ENCODE peak calls at places on chromosomes 6 and 20, in eight cellular contexts. N is tibial artery; K is right lobe of liver; V is A549; X is PC-3; W is lung; S is CD8-positive, alpha-beta T cell; C is AG10803. I is an unnamed sample.

GRCh38 chr6:70371454-70372105 is 41.7 kb upstream of the FAM135A start:
- DNase-seq in C (peak; percentile 68), X (peak; percentile 92), V (peak; percentile 72), W (no peak), N (no peak), S (no peak), K (no peak), I (peak; percentile 88)

GRCh38 chr6:89604662-89605061 is 33.9 kb downstream of the LYRM2 start:
- DNase-seq in K (no peak), C (no peak), W (no peak), X (no peak), N (no peak), S (no peak), V (no peak), I (no peak)

GRCh38 chr6:5287205-5287965 is 26.1 kb downstream of the FARS2 start:
- DNase-seq in V (no peak), S (no peak), N (no peak), W (no peak), C (peak; percentile 76), K (no peak), X (peak; percentile 61), I (peak; percentile 79)

GRCh38 chr6:32416031-32416430 is 9.1 kb upstream of the BTNL2 start:
- DNase-seq in K (no peak), C (no peak), S (no peak), W (no peak), X (no peak), N (no peak), V (no peak), I (no peak)

GRCh38 chr6:147999001-147999540 is 343.6 kb upstream of the SASH1 start:
- DNase-seq in N (no peak), V (no peak), X (no peak), W (no peak), K (no peak), S (no peak), C (no peak), I (no peak)

GRCh38 chr6:143021543-143021942 is 39.1 kb upstream of the AIG1 start:
- DNase-seq in W (no peak), C (no peak), K (no peak), X (no peak), V (no peak), S (no peak), N (no peak), I (no peak)

GRCh38 chr6:15389759-15390723 is 144.2 kb downstream of the JARID2 start:
- DNase-seq in V (peak; percentile 32), W (no peak), C (peak; percentile 40), S (no peak), X (peak; percentile 49), K (no peak), N (no peak), I (peak; percentile 70)

GRCh38 chr20:59164681-59165388 is 1.2 kb downstream of the ZNF831 start:
- DNase-seq in C (no peak), K (no peak), X (no peak), N (no peak), W (no peak), S (no peak), V (no peak), I (no peak)

GRCh38 chr6:154653385-154653784 is 79.8 kb upstream of the SCAF8 start:
- DNase-seq in N (no peak), S (no peak), W (no peak), K (no peak), V (no peak), X (no peak), C (peak; percentile 10), I (peak; percentile 49)

GRCh38 chr20:36745234-36745926 is 510 bp downstream of the NDRG3 start:
- DNase-seq in W (peak; percentile 33), K (peak; percentile 68), V (peak; percentile 16), N (no peak), X (no peak), C (no peak), S (no peak), I (no peak)

GRCh38 chr6:83592770-83593394 is 80.5 kb downstream of the PRSS35 start:
- DNase-seq in C (peak; percentile 13), N (no peak), X (peak; percentile 38), S (no peak), W (no peak), K (no peak), V (peak; percentile 52), I (peak; percentile 28)

GRCh38 chr6:36285187-36285612 is 15.3 kb downstream of the PNPLA1 start:
- DNase-seq in X (no peak), S (no peak), K (no peak), N (no peak), V (no peak), C (no peak), W (no peak), I (no peak)

GRCh38 chr20:3119044-3119443 is 34.5 kb upstream of the AVP start:
- DNase-seq in X (no peak), N (no peak), W (no peak), C (no peak), K (no peak), V (no peak), S (no peak), I (no peak)

GRCh38 chr6:37089783-37090182 is 80.2 kb upstream of the PIM1 start:
- DNase-seq in V (no peak), X (no peak), S (no peak), C (no peak), W (no peak), K (no peak), N (no peak), I (no peak)

GRCh38 chr6:83429269-83429668 is 1.6 kb downstream of the ME1 start:
- DNase-seq in K (no peak), S (no peak), N (no peak), W (no peak), C (no peak), V (no peak), X (peak; percentile 17), I (no peak)

GRCh38 chr6:159203304-159204005 is 34.3 kb downstream of the FNDC1 start:
- DNase-seq in V (no peak), C (peak; percentile 98), K (no peak), X (peak; percentile 4), N (peak; percentile 64), W (no peak), S (no peak), I (peak; percentile 75)

GRCh38 chr6:44030812-44031454 is 96.3 kb downstream of the MRPL14 start:
- DNase-seq in N (no peak), C (no peak), X (no peak), W (no peak), V (no peak), S (no peak), K (peak; percentile 30), I (no peak)

GRCh38 chr6:53330137-53330536 is 18.6 kb downstream of the ELOVL5 start:
- DNase-seq in C (no peak), S (no peak), N (no peak), W (no peak), V (no peak), X (peak; percentile 21), K (no peak), I (no peak)

GRCh38 chr6:5135783-5136376 is 50.7 kb downstream of the PPP1R3G start:
- DNase-seq in C (no peak), N (no peak), S (no peak), K (no peak), V (peak; percentile 49), X (peak; percentile 56), W (no peak), I (peak; percentile 52)

GRCh38 chr6:82131441-82131840 is 116.1 kb downstream of the IBTK start:
- DNase-seq in V (no peak), X (no peak), C (no peak), W (no peak), S (no peak), N (no peak), K (no peak), I (no peak)

DNA sequence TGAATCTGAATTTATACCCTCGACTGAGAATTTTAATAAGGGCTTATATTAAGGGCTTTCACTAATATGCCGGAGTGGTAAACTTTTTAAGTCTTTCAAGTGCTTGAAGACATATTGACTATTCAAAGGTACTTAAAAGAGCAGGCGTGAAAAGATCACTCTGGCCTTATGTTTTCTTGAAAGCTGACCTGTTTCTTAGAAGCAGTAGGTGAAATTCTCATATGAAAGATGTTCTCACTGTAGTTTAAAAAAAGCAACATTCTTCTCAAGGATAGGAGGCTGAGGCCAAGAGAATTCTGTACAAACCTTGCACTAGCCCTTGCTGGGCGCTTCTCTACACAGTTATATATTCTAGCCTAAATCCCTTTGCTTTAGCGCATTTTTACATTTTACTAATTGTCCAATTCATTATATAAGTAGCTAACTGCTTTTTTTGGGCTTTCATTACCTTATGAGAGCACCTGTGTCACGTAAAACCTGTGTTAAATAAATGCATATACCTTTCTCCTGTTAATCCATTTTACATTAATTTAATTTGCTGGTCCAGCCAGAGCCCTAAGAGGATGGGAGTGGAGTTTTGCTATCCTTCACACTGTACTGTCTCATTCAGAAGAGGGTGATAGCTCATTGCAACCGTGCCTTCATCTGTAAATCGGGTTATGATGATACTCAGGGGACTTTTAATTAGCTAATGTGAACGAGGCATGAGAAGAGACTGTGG is 59.6 kb upstream of the HFE start:
- DNase-seq in S (no peak), X (no peak), C (no peak), N (no peak), W (no peak), K (no peak), V (no peak), I (no peak)
- TF ChIP-seq CTCF in S (no peak), X (no peak), C (no peak), N (no peak), W (no peak), K (no peak), V (no peak), I (no peak)

GRCh38 chr20:18698735-18699380 is 111.0 kb downstream of the DTD1 start:
- DNase-seq in S (no peak), X (no peak), W (no peak), C (no peak), N (no peak), K (no peak), V (no peak), I (no peak)
- H3K4me3 ChIP-seq in S (no peak overlapping the region), X (no peak overlapping the region), W (no peak overlapping the region), C (no peak overlapping the region), N (no peak overlapping the region), K (no peak overlapping the region), V (no peak overlapping the region), I (no peak overlapping the region)

GRCh38 chr6:112163295-112164257 is 76.2 kb downstream of the FAM229B start:
- DNase-seq in S (peak; percentile 52), C (peak; percentile 26), N (peak; percentile 48), W (peak; percentile 68), V (peak; percentile 45), K (peak; percentile 75), X (peak; percentile 64), I (peak; percentile 42)
- TF ChIP-seq CTCF in S (peak; percentile 87), C (peak; percentile 65), N (peak; percentile 52), W (peak; percentile 67), V (peak; percentile 66), K (peak; percentile 93), X (peak; percentile 86), I (peak; percentile 91)

DNA sequence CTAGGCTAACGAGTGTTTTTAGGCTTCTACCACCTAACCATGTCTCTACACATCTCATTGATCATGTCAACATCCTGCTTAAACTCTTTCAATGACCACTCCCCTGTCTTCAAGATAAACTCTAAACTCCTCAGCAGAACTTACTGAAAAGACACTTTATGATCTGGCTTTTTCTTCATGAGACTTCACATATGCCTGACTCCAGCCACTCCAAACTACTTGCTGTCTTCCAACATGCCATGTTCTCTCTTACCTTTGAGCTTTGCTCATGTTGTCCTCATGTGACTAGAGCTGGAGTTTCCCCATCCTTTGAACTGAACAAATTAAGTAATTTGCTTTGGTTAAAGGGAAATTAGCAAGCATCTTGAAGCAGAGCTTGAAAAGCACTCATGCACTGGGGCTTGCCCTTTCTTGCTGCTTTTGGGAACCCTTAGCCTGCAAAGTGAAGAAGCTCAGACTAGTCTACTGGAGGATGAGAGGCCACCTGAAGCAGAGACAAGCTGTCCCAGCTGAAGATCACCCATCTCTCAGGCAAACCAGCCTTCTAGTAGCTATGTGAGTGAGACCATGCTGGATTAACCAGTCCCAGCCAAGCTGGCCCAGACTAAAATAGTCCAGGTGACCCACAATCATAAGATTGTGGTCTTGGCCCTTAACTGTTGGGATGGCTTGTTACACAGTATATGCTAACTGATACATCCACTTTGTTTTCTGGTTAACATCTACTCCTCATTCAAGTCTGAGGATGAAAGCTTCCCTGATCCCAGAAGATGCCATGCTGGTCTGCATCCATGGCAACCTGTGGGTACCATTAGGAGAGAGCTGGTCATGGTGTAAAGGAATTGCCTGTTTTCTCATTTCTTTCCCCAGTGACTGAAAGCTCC is 235.8 kb downstream of the GMPR start:
- DNase-seq in W (no peak), S (no peak), C (no peak), N (no peak), V (no peak), X (no peak), K (no peak), I (no peak)
- H3K4me3 ChIP-seq in W (no peak overlapping the region), S (no peak overlapping the region), C (no peak overlapping the region), N (no peak overlapping the region), V (no peak overlapping the region), X (no peak overlapping the region), K (no peak overlapping the region), I (no peak overlapping the region)

I was measured in fibroblast of villous mesenchyme.